ENCODE peak calls at places on chromosome 1, in ten cellular contexts. H is right atrium auricular region, E is neural progenitor cell, Y is heart right ventricle, G is stomach, M is ascending aorta, I is IMR-90, U is HAP-1, V is heart left ventricle, C is adrenal gland. J is an unnamed sample.
A peak's percentile ranks its signal among the peaks of the same experiment; 100 is the strongest.

GRCh38 chr1:17632541-17633193 is 93.2 kb downstream of the ARHGEF10L start:
- DNase-seq in H (no peak), E (no peak), Y (no peak), G (no peak), M (no peak), I (peak; percentile 53), U (no peak), V (no peak), C (no peak), J (no peak)

GRCh38 chr1:233569636-233570035 is 44.3 kb upstream of the KCNK1 start:
- DNase-seq in H (no peak), E (no peak), Y (no peak), G (no peak), M (no peak), I (no peak), U (no peak), V (no peak), C (no peak), J (no peak)

GRCh38 chr1:60114735-60115318 is 41.3 kb upstream of the C1orf87 start:
- DNase-seq in H (no peak), E (peak; percentile 31), Y (no peak), G (no peak), M (no peak), I (no peak), U (no peak), V (no peak), C (no peak), J (no peak)

GRCh38 chr1:156146006-156146748 is 7.2 kb upstream of the SEMA4A start:
- DNase-seq in H (peak; percentile 73), E (peak; percentile 68), Y (peak; percentile 67), G (peak; percentile 67), M (no peak), I (peak; percentile 94), U (peak; percentile 89), V (peak; percentile 80), C (peak; percentile 93), J (peak; percentile 83)

GRCh38 chr1:62325696-62326095 is 6.5 kb upstream of the KANK4 start:
- DNase-seq in H (no peak), E (no peak), Y (no peak), G (no peak), M (no peak), I (no peak), U (no peak), V (no peak), C (no peak), J (no peak)

GRCh38 chr1:62333431-62333830 is 14.2 kb upstream of the KANK4 start:
- DNase-seq in H (no peak), E (no peak), Y (no peak), G (no peak), M (no peak), I (no peak), U (no peak), V (no peak), C (no peak), J (no peak)

GRCh38 chr1:52139817-52140540 is 1.9 kb upstream of the ZFYVE9 start:
- DNase-seq in H (no peak), E (no peak), Y (no peak), G (no peak), M (no peak), I (peak; percentile 88), U (no peak), V (no peak), C (no peak), J (no peak)

GRCh38 chr1:168709896-168710305 is 19.1 kb downstream of the DPT start:
- DNase-seq in H (no peak), E (no peak), Y (no peak), G (no peak), M (no peak), I (no peak), U (no peak), V (no peak), C (no peak), J (no peak)

GRCh38 chr1:153566414-153567371 is 1.0 kb upstream of the S100A2 start:
- DNase-seq in H (peak; percentile 98), E (peak; percentile 56), Y (peak; percentile 90), G (peak; percentile 93), M (peak; percentile 97), I (peak; percentile 99), U (no peak), V (peak; percentile 90), C (peak; percentile 99), J (peak; percentile 97)

GRCh38 chr1:153569465-153569864 is 3.8 kb upstream of the S100A2 start:
- DNase-seq in H (no peak), E (no peak), Y (no peak), G (no peak), M (no peak), I (no peak), U (no peak), V (no peak), C (no peak), J (no peak)

GRCh38 chr1:153570874-153571273 is 5.2 kb upstream of the S100A2 start:
- DNase-seq in H (no peak), E (no peak), Y (no peak), G (no peak), M (no peak), I (no peak), U (no peak), V (no peak), C (no peak), J (no peak)

GRCh38 chr1:153567621-153568366 is 2.1 kb upstream of the S100A2 start:
- DNase-seq in H (no peak), E (peak; percentile 39), Y (no peak), G (no peak), M (no peak), I (peak; percentile 71), U (no peak), V (no peak), C (no peak), J (peak; percentile 57)

DNA sequence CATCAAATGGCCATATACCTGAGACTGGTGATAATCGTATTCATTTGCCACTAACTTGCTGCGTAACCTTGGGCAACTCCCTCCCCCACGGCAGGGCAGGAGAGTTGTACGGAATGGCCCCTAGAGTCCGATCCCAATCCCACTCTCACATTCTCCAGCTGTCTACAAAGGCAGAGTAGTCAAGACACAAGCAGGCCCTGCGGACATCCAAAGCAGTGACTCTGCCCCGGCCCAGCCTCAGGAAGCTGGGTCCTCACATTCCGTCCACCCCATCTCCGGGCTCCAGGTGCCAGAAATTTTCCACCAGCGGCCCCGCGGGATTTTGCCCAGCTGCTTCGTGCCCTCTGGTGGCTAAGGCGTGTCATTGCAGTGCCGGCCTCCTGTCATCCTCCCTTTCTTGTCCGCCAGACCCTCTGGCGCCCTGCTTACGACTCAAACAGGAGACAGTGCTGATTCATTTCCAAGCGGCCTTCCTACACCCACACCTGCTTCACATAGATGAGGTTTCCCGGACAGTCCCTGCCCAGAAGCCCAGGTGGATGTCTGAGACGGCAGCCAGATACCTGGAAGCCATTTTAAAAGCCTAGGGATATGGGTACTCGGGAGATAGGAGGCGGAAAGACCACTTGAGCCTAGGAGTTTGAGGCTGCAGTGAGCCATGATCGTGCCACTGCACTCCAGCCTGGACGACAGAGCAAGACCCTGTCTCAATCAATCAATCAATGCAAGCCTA is 2.9 kb upstream of the S100A2 start:
- DNase-seq in H (peak; percentile 94), E (peak; percentile 91), Y (peak; percentile 90), G (peak; percentile 92), M (no peak), I (peak; percentile 84), U (peak; percentile 83), V (peak; percentile 90), C (peak; percentile 84), J (peak; percentile 93)
- H3K4me3 ChIP-seq in H (peak overlapping the region; percentile 23), E (no peak overlapping the region), Y (peak overlapping the region; percentile 32), G (peak overlapping the region; percentile 25), M (peak overlapping the region; percentile 56), I (no peak overlapping the region), U (no peak overlapping the region), V (peak overlapping the region; percentile 36), C (no peak overlapping the region), J (peak overlapping the region; percentile 20)

GRCh38 chr1:246515390-246516005 is 8.4 kb upstream of the SMYD3 start:
- DNase-seq in H (no peak), E (no peak), Y (no peak), G (no peak), M (no peak), I (no peak), U (no peak), V (no peak), C (no peak), J (no peak)

GRCh38 chr1:246516126-246516525 is 9.0 kb upstream of the SMYD3 start:
- DNase-seq in H (no peak), E (no peak), Y (no peak), G (no peak), M (no peak), I (no peak), U (no peak), V (no peak), C (no peak), J (no peak)

GRCh38 chr1:246517391-246517790 is 10.3 kb upstream of the SMYD3 start:
- DNase-seq in H (no peak), E (no peak), Y (no peak), G (no peak), M (no peak), I (no peak), U (no peak), V (no peak), C (no peak), J (no peak)

GRCh38 chr1:246518456-246519205 is 11.6 kb upstream of the SMYD3 start:
- DNase-seq in H (no peak), E (no peak), Y (no peak), G (no peak), M (no peak), I (no peak), U (no peak), V (no peak), C (no peak), J (no peak)

GRCh38 chr1:246519514-246519913 is 12.4 kb upstream of the SMYD3 start:
- DNase-seq in H (no peak), E (no peak), Y (no peak), G (no peak), M (no peak), I (no peak), U (no peak), V (no peak), C (no peak), J (no peak)
- H3K9me3 ChIP-seq in H (no peaks in the 10 kb centered on the region), E (no peaks in the 10 kb centered on the region), Y (peaks cover 28% of the 10 kb centered on the region), G (peaks cover 22% of the 10 kb centered on the region), M (peaks cover 9% of the 10 kb centered on the region), I (peaks cover 30% of the 10 kb centered on the region), U (peaks cover 6% of the 10 kb centered on the region), V (peaks cover 23% of the 10 kb centered on the region), C (no peaks in the 10 kb centered on the region), J (peaks cover 12% of the 10 kb centered on the region)

GRCh38 chr1:235945775-235946565 is 79.3 kb upstream of the LYST start:
- DNase-seq in H (no peak), E (no peak), Y (no peak), G (no peak), M (no peak), I (no peak), U (no peak), V (no peak), C (peak; percentile 43), J (peak; percentile 83)

GRCh38 chr1:235947989-235948388 is 81.3 kb upstream of the LYST start:
- DNase-seq in H (no peak), E (no peak), Y (no peak), G (no peak), M (no peak), I (no peak), U (no peak), V (no peak), C (no peak), J (no peak)

GRCh38 chr1:235950318-235950717 is 83.6 kb upstream of the LYST start:
- DNase-seq in H (no peak), E (peak; percentile 25), Y (no peak), G (no peak), M (no peak), I (no peak), U (no peak), V (no peak), C (no peak), J (no peak)

GRCh38 chr1:235946570-235946981 is 79.9 kb upstream of the LYST start:
- DNase-seq in H (no peak), E (no peak), Y (no peak), G (no peak), M (no peak), I (peak; percentile 90), U (no peak), V (no peak), C (peak; percentile 34), J (no peak)

GRCh38 chr1:235948774-235949427 is 82.2 kb upstream of the LYST start:
- DNase-seq in H (no peak), E (no peak), Y (no peak), G (no peak), M (no peak), I (no peak), U (no peak), V (no peak), C (no peak), J (no peak)
- H3K27me3 ChIP-seq in H (no peaks in the 10 kb centered on the region), E (no peaks in the 10 kb centered on the region), Y (no peaks in the 10 kb centered on the region), G (no peaks in the 10 kb centered on the region), M (no peaks in the 10 kb centered on the region), I (peaks cover 7% of the 10 kb centered on the region), U (no peaks in the 10 kb centered on the region), V (no peaks in the 10 kb centered on the region), C (no peaks in the 10 kb centered on the region), J (no peaks in the 10 kb centered on the region)

GRCh38 chr1:15760520-15761211 is 2.1 kb downstream of the FBLIM1 start:
- DNase-seq in H (no peak), E (peak; percentile 43), Y (peak; percentile 73), G (no peak), M (no peak), I (peak; percentile 74), U (no peak), V (peak; percentile 48), C (peak; percentile 61), J (no peak)
- H3K4me3 ChIP-seq in H (peak overlapping the region; percentile 81), E (no peak overlapping the region), Y (peak overlapping the region; percentile 72), G (peak overlapping the region; percentile 78), M (peak overlapping the region; percentile 89), I (peak overlapping the region; percentile 21), U (no peak overlapping the region), V (peak overlapping the region; percentile 69), C (no peak overlapping the region), J (peak overlapping the region; percentile 66)

J was measured in upper lobe of right lung.